ENCODE peak calls at places on chromosomes 11 and 22, in nine cellular contexts. W, U, A, V, B, Z, M, E and R are unnamed samples.
A peak's percentile ranks its signal among the peaks of the same experiment; 100 is the strongest.

GRCh38 chr11:13269775-13270174 is 7.8 kb upstream of the BMAL1 start:
- DNase-seq in V (no peak), B (no peak), Z (no peak), W (no peak), A (peak; percentile 34), U (no peak), M (no peak), E (no peak), R (no peak)

GRCh38 chr11:2377511-2378443 is 667 bp downstream of the CD81 start:
- DNase-seq in B (peak; percentile 74), W (peak; percentile 72), V (peak; percentile 83), U (peak; percentile 78), Z (peak; percentile 69), E (no peak), M (no peak), A (no peak), R (no peak)

GRCh38 chr11:111327908-111328624 is 29.7 kb downstream of the POU2AF3 start:
- DNase-seq in W (no peak), Z (peak; percentile 91), V (peak; percentile 88), M (no peak), A (no peak), E (no peak), U (peak; percentile 21), B (no peak), R (no peak)

GRCh38 chr11:83511646-83512045 is 225.5 kb upstream of the CCDC90B start:
- DNase-seq in V (no peak), B (no peak), E (no peak), U (no peak), W (no peak), A (no peak), Z (no peak), M (no peak), R (no peak)

GRCh38 chr11:117950999-117951961 is 22.1 kb upstream of the TMPRSS13 start:
- DNase-seq in W (no peak), E (no peak), U (no peak), A (no peak), Z (no peak), M (no peak), B (no peak), V (no peak), R (no peak)

GRCh38 chr11:71140206-71140919 is 112.0 kb downstream of the SHANK2 start:
- DNase-seq in M (no peak), Z (no peak), U (no peak), W (no peak), V (peak; percentile 64), B (no peak), E (no peak), A (no peak), R (no peak)

GRCh38 chr11:106202935-106203620 is 125.6 kb downstream of the AASDHPPT start:
- DNase-seq in M (no peak), A (no peak), W (no peak), B (no peak), V (no peak), E (no peak), Z (no peak), U (no peak), R (no peak)

GRCh38 chr22:36497910-36498669 is 8.8 kb downstream of the FOXRED2 start:
- DNase-seq in E (no peak), A (no peak), B (no peak), W (no peak), U (no peak), M (no peak), V (no peak), Z (no peak), R (no peak)

GRCh38 chr11:130737866-130738431 is 178.3 kb downstream of the SNX19 start:
- DNase-seq in V (no peak), M (peak; percentile 82), W (no peak), Z (peak; percentile 43), U (no peak), E (no peak), B (no peak), A (peak; percentile 89), R (no peak)

GRCh38 chr22:44151661-44152060 is 29.1 kb upstream of the PARVG start:
- DNase-seq in V (no peak), B (no peak), W (no peak), U (no peak), E (no peak), A (peak; percentile 56), M (peak; percentile 40), Z (no peak), R (no peak)

GRCh38 chr11:2927493-2927800 is 1.8 kb downstream of the PHLDA2 start:
- DNase-seq in A (no peak), W (no peak), B (no peak), V (no peak), E (no peak), M (no peak), U (peak; percentile 22), Z (no peak), R (no peak)

GRCh38 chr11:47212938-47213337 is 1.8 kb upstream of the DDB2 start:
- DNase-seq in B (peak; percentile 50), V (no peak), U (no peak), Z (peak; percentile 66), A (no peak), M (no peak), W (no peak), E (no peak), R (peak; percentile 24)

GRCh38 chr11:47215366-47215925 is 672 bp downstream of the DDB2 start:
- DNase-seq in U (no peak), W (no peak), V (no peak), Z (no peak), M (no peak), B (no peak), E (no peak), A (no peak), R (no peak)

GRCh38 chr11:47213985-47214564 is 699 bp upstream of the DDB2 start:
- DNase-seq in W (peak; percentile 85), B (peak; percentile 94), V (peak; percentile 96), U (peak; percentile 95), A (peak; percentile 62), E (peak; percentile 89), M (peak; percentile 70), Z (peak; percentile 94), R (peak; percentile 80)

GRCh38 chr11:47220401-47220821 is 5.6 kb downstream of the DDB2 start:
- DNase-seq in W (no peak), V (no peak), B (no peak), Z (no peak), A (peak; percentile 69), M (no peak), U (no peak), E (no peak), R (no peak)

GRCh38 chr11:47216141-47216798 is 1.5 kb downstream of the DDB2 start:
- DNase-seq in Z (peak; percentile 69), M (no peak), V (no peak), A (peak; percentile 85), W (no peak), U (no peak), B (peak; percentile 58), E (no peak), R (no peak)
- TF ChIP-seq CTCF in Z (no peak), M (peak; percentile 4), V (no peak), A (peak; percentile 20), W (no peak), U (no peak), B (no peak), E (no peak), R (no peak)

GRCh38 chr11:46304605-46305004 is 27.1 kb downstream of the CREB3L1 start:
- DNase-seq in Z (no peak), V (no peak), U (no peak), E (no peak), M (no peak), B (no peak), W (no peak), A (no peak), R (no peak)

GRCh38 chr11:46307369-46307768 is 29.9 kb downstream of the CREB3L1 start:
- DNase-seq in M (no peak), U (no peak), E (no peak), W (no peak), Z (no peak), A (no peak), V (no peak), B (no peak), R (no peak)

GRCh38 chr11:46302866-46303265 is 25.4 kb downstream of the CREB3L1 start:
- DNase-seq in A (no peak), V (no peak), U (no peak), B (no peak), W (no peak), Z (no peak), M (no peak), E (no peak), R (no peak)

GRCh38 chr11:46306296-46306853 is 28.9 kb downstream of the CREB3L1 start:
- DNase-seq in U (no peak), M (no peak), V (no peak), E (no peak), A (peak; percentile 45), W (no peak), Z (no peak), B (no peak), R (no peak)

GRCh38 chr11:46305295-46305694 is 27.8 kb downstream of the CREB3L1 start:
- DNase-seq in M (no peak), V (no peak), B (no peak), W (no peak), Z (no peak), U (no peak), A (peak; percentile 35), E (no peak), R (no peak)
- TF ChIP-seq CTCF in M (no peak), V (no peak), B (no peak), W (no peak), Z (no peak), U (no peak), A (peak; percentile 7), E (no peak), R (no peak)

GRCh38 chr22:46931881-46932280 is 169.4 kb downstream of the TBC1D22A start:
- DNase-seq in W (no peak), M (no peak), A (no peak), V (no peak), B (no peak), E (no peak), Z (no peak), U (no peak), R (no peak)

GRCh38 chr22:46933040-46933439 is 170.6 kb downstream of the TBC1D22A start:
- DNase-seq in U (no peak), E (no peak), V (no peak), Z (no peak), A (no peak), B (no peak), M (no peak), W (no peak), R (no peak)

GRCh38 chr22:46929689-46930225 is 167.3 kb downstream of the TBC1D22A start:
- DNase-seq in U (no peak), W (no peak), M (no peak), Z (no peak), E (no peak), B (no peak), A (no peak), V (no peak), R (no peak)

GRCh38 chr22:46933526-46933925 is 171.1 kb downstream of the TBC1D22A start:
- DNase-seq in A (no peak), W (no peak), Z (no peak), E (no peak), M (no peak), B (no peak), V (peak; percentile 58), U (no peak), R (no peak)

GRCh38 chr22:46931414-46931813 is 169.0 kb downstream of the TBC1D22A start:
- DNase-seq in E (no peak), M (no peak), A (peak; percentile 5), V (no peak), U (no peak), W (no peak), B (no peak), Z (no peak), R (no peak)
- TF ChIP-seq CTCF in E (no peak), M (no peak), A (peak; percentile 30), V (no peak), U (no peak), W (no peak), B (no peak), Z (no peak), R (no peak)

GRCh38 chr22:42371112-42371900 is 60.9 kb downstream of the NFAM1 start:
- DNase-seq in B (no peak), U (no peak), E (no peak), M (no peak), Z (no peak), W (no peak), V (no peak), A (no peak), R (no peak)
- TF ChIP-seq CTCF in B (no peak), U (no peak), E (no peak), M (no peak), Z (no peak), W (no peak), V (no peak), A (no peak), R (no peak)